ENCODE peak calls at places on chromosomes 13 and 19, in four cellular contexts. S is GM12878, L is upper lobe of left lung, F is HCT116. P is an unnamed sample.

GRCh38 chr13:100560498-100561215 is 27.9 kb downstream of the GGACT start:
- ATAC-seq in F (no peak), S (no peak), L (no peak), P (peak)

GRCh38 chr19:6682607-6683128 is 12.7 kb upstream of the TNFSF14 start:
- ATAC-seq in F (no peak), S (no peak), L (no peak), P (no peak)

GRCh38 chr13:43303040-43303729 is 279.8 kb downstream of the DNAJC15 start:
- ATAC-seq in L (no peak), F (peak), S (peak), P (peak)

GRCh38 chr13:33286143-33286542 is 588 bp upstream of the STARD13 start:
- ATAC-seq in L (no peak), F (no peak), S (no peak), P (no peak)

GRCh38 chr13:99347911-99348451 is 40.8 kb upstream of the GPR183 start:
- ATAC-seq in L (no peak), S (peak), F (no peak), P (no peak)

GRCh38 chr19:51664997-51665396 is 18.4 kb upstream of the SIGLEC14 start:
- ATAC-seq in F (peak), S (no peak), L (no peak), P (no peak)

GRCh38 chr13:53921473-53921872 is 892.9 kb downstream of the OLFM4 start:
- ATAC-seq in L (peak), F (no peak), S (no peak), P (no peak)

GRCh38 chr13:99320693-99321481 is 13.7 kb upstream of the GPR183 start:
- ATAC-seq in L (peak), F (no peak), S (no peak), P (peak)

GRCh38 chr19:33956941-33957340 is 160.3 kb downstream of the KCTD15 start:
- ATAC-seq in L (no peak), F (no peak), S (no peak), P (no peak)

GRCh38 chr19:2081873-2082810 is 14.0 kb downstream of the MOB3A start:
- ATAC-seq in S (peak), L (peak), F (no peak), P (peak)

GRCh38 chr19:35789978-35790944 is 14.9 kb downstream of the ARHGAP33 start:
- ATAC-seq in S (no peak), F (peak), L (no peak), P (no peak)

GRCh38 chr13:51148223-51148951 is 37.3 kb upstream of the C13orf42 start:
- ATAC-seq in L (peak), S (no peak), F (peak), P (peak)

GRCh38 chr13:24671367-24672117 is 8.7 kb upstream of the ATP12A start:
- ATAC-seq in L (peak), S (peak), F (peak), P (peak)

GRCh38 chr13:43433691-43434121 is 353.1 kb downstream of the ENOX1 start:
- ATAC-seq in L (peak), S (no peak), F (no peak), P (no peak)

GRCh38 chr13:111139452-111139851 is 24.3 kb downstream of the ARHGEF7 start:
- ATAC-seq in F (no peak), L (no peak), S (no peak), P (no peak)

GRCh38 chr19:42343344-42344110 is 18.1 kb downstream of the MEGF8 start:
- ATAC-seq in F (peak), L (no peak), S (no peak), P (no peak)

GRCh38 chr13:51825681-51826254 is 19.2 kb downstream of the TMEM272 start:
- ATAC-seq in L (no peak), F (no peak), S (no peak), P (no peak)

GRCh38 chr19:7427944-7428343 is 60.9 kb downstream of the PEX11G start:
- ATAC-seq in S (no peak), F (no peak), L (no peak), P (no peak)

GRCh38 chr19:468587-469256 is 7.9 kb upstream of the SHC2 start:
- ATAC-seq in L (no peak), S (no peak), F (no peak), P (no peak)

GRCh38 chr13:44416297-44416696 is 42.7 kb downstream of the SERP2 start:
- ATAC-seq in F (no peak), L (peak), S (no peak), P (no peak)

GRCh38 chr19:8481191-8481590 is 21.2 kb downstream of the PRAM1 start:
- ATAC-seq in S (no peak), F (no peak), L (no peak), P (no peak)

GRCh38 chr19:30111051-30111450 is 169.0 kb downstream of the URI1 start:
- ATAC-seq in S (no peak), F (no peak), L (no peak), P (no peak)

DNA sequence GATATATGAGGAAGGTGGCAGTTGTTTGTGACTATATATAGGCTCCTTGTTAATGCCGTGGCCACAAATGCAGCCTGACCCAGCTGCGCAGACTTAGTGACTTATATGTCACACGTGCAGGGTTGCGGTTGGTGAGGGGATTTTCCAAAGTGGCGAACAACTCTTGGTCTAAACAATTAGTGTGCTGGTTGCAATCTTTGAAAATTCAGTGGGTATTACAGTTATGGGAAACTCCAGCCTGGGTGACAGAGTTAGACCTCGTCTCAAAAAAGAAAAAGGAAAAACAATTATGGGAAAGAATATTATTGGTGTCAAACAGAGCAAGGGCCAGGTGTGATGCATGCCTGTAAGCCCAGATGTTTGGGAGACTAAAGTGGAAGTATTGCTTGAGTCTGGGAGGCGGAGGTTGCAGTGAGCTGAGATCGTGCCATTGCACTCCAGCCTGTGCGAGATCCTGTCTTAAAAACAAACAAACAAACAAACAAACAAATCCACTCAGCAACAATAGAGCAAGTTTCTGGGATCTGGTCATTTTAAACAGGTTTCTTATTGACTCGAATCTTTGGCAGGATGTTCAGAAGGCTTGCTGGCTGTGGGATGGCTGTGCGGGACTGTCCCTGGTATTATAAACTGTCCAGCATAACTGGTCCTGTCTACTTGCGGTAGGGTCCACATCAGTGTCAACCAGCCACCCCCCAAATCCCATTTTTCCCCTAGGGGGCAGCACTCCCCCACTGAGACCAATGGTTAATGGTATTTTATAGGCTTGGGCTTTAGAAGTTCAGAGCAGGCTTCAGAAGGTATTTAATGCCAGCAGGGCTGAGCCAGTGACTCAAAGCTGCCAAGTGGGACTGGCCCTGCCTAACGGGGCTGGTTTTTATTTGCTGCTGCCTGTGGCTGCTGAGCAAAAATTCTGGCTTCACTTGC is 15.4 kb downstream of the RELB start:
- ATAC-seq in L (peak), S (peak), F (peak), P (peak)
- TF ChIP-seq POLR2AphosphoS5 in L (no peak), S (peak), F (no peak), P (no peak)

GRCh38 chr13:89474432-89474831 is 1803.3 kb downstream of the SLITRK5 start:
- ATAC-seq in F (no peak), L (no peak), S (no peak), P (no peak)
- TF ChIP-seq POLR2A in F (no peak), L (no peak), S (no peak), P (no peak)

DNA sequence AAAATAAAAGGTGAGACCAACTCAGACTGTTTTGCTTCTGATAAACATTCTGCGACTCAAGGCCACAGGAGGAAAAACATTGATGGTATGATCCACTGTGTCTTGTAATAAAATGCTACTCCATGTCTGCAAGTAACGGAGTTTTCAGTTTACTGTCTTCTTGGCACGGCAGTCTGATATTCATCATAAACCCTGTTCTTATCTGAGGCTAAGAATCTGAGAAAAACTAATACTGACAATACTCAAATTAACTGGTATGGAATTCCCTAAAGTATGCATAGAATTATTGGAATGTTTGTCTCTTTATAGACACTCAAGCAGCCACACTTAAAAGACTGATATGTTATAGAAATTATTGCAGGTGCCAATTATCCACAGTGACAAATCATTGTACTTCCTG is 125.5 kb downstream of the TBC1D4 start:
- ATAC-seq in L (no peak), F (no peak), S (no peak), P (no peak)
- TF ChIP-seq CTCF in L (no peak), F (no peak), S (no peak), P (no peak)

GRCh38 chr19:12544401-12544876 is 6.8 kb downstream of the ZNF564 start:
- ATAC-seq in F (no peak), S (no peak), L (no peak), P (no peak)
- TF ChIP-seq POLR2AphosphoS5 in F (no peak), S (no peak), L (no peak), P (no peak)

GRCh38 chr19:53431399-53432087 is at the start of gene ZNF761:
- ATAC-seq in F (peak), L (peak), S (peak), P (peak)

GRCh38 chr19:53432088-53432661 is 391 bp downstream of the ZNF761 start:
- ATAC-seq in S (peak), F (peak), L (peak), P (peak)
- TF ChIP-seq POLR2A in S (no peak), F (no peak), L (no peak), P (no peak)

DNA sequence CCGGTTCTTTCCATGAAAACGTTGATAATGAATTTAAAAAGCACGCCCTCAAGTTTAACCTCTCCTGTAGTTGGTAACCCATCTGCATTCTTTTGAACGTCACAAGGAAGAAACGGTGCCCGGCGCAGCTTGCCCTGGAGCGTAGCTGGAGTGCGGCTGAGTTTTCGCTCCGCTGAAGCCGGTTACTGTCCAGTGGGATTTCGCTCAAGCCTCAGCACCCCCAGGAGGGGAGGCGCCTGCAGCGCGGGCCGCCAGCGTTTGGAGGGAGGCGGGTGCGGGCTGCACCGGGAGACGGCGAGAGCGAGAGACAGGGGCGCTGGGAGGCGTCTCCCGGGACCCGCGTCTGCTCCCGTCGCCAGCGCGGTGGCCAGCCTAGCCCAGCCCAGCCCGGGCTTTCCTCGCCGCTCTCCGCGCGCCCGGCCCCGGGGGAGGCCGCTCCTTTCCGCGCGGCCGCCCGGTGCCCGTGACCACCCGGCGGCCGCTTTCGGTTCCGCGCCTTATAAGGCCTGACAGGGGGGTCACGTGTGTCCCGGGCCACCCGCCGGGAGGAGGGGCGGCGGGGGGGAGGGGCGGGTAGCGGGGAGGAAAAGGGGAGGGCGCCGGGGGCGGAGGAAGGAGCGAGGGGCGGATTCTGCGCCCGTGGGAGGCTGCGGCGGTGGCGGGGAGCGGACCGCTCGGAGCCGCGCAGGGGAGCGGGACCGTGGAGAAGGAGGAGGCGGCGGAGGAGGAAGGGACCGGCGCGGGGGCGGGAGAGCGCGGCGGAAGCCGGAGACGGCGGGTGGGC is 8.3 kb upstream of the DGKH start:
- ATAC-seq in L (peak), S (peak), F (peak), P (peak)
- TF ChIP-seq CTCF in L (peak), S (no peak), F (no peak), P (no peak)

GRCh38 chr19:44142014-44142523 is 715 bp downstream of the ZNF234 start:
- ATAC-seq in S (peak), F (peak), L (peak), P (no peak)

DNA sequence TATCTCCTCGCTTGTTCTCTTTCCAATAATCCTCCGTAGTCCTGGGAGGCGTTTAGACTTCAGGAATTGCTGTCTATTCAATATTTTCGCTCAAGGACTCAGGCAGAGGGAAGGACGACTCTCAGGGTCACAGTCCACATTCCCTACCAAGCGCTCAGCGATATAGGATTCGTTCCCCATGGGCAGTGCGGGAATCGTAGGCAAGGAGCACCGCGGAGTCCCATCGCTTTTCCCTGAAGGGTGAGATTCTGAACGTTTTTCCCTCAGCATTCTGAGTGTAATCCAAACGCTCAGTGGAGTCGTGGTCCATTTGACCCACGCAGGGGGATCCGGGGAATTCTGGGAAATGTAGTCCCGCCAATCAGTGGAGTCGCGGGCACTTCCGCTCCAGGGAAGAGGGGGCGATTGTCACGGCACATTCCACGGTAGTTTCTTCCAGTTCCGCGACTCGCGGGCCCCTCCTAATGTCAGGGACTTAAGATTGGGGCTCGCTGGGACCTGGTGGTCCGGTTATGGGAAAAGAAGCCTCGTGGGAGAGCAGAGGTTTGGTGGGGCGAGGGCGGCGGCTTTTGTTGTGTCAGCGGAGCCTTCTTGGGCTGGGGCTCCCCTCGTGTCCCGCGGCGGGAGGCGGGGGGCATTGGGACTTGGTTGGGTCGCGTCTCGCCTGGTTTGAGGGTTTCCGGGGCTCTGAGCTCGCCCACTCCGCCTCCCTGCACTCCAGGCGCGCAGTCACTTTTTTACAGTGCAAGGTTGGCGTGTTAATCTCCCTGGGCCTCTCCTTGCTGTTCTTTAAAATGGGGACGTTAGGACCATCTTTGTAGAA is at the start of gene ZNF234:
- ATAC-seq in S (peak), L (peak), F (peak), P (peak)
- TF ChIP-seq POLR2AphosphoS5 in S (peak), L (peak), F (peak), P (peak)

GRCh38 chr19:43782311-43782660 is 1.5 kb upstream of the KCNN4 start:
- ATAC-seq in L (no peak), F (no peak), S (no peak), P (no peak)

GRCh38 chr19:43782689-43783231 is 2.0 kb upstream of the KCNN4 start:
- ATAC-seq in F (peak), L (peak), S (no peak), P (no peak)

GRCh38 chr19:43784981-43785808 is 4.4 kb upstream of the KCNN4 start:
- ATAC-seq in L (peak), F (peak), S (peak), P (peak)

GRCh38 chr19:43783636-43784035 is 2.9 kb upstream of the KCNN4 start:
- ATAC-seq in S (no peak), L (no peak), F (no peak), P (no peak)

GRCh38 chr19:43784251-43784980 is 3.6 kb upstream of the KCNN4 start:
- ATAC-seq in L (peak), S (peak), F (peak), P (peak)
- TF ChIP-seq POLR2A in L (no peak), S (peak), F (no peak), P (no peak)

GRCh38 chr19:48064509-48064908 is 20.6 kb upstream of the CABP5 start:
- ATAC-seq in F (no peak), S (no peak), L (no peak), P (no peak)

GRCh38 chr19:48069435-48069834 is 25.6 kb upstream of the CABP5 start:
- ATAC-seq in L (no peak), F (peak), S (no peak), P (no peak)
- TF ChIP-seq CTCF in L (no peak), F (peak), S (no peak), P (no peak)